ENCODE peak calls at places on chromosomes 5 and 9, in nine cellular contexts. F, M, J, W, Y, Z, I, E and R are unnamed samples.

GRCh38 chr5:142860291-142860690 is 90.1 kb downstream of the ARHGAP26 start:
- DNase-seq in W (no peak), I (no peak), J (no peak), Y (no peak), Z (no peak), F (no peak), E (no peak), M (no peak), R (no peak)

GRCh38 chr5:90909091-90909503 is 350.5 kb downstream of the ADGRV1 start:
- DNase-seq in W (peak; percentile 18), F (no peak), J (peak; percentile 48), Y (no peak), I (no peak), M (peak; percentile 19), Z (no peak), E (no peak), R (peak; percentile 16)

GRCh38 chr9:86837345-86837744 is 110.0 kb downstream of the GAS1 start:
- DNase-seq in J (no peak), I (no peak), E (no peak), W (no peak), M (no peak), F (no peak), Y (no peak), Z (no peak), R (no peak)

GRCh38 chr5:132655821-132656773 is 1.9 kb upstream of the IL13 start:
- DNase-seq in Z (peak; percentile 27), F (no peak), I (peak; percentile 5), M (no peak), J (no peak), W (no peak), E (peak; percentile 65), Y (peak; percentile 74), R (peak; percentile 8)

GRCh38 chr5:1521671-1522600 is 1.8 kb downstream of the LPCAT1 start:
- DNase-seq in E (peak; percentile 80), Z (peak; percentile 21), I (no peak), J (peak; percentile 70), M (peak; percentile 11), F (no peak), Y (peak; percentile 78), W (peak; percentile 11), R (peak; percentile 75)

GRCh38 chr9:9998491-9999287 is 614.1 kb downstream of the PTPRD start:
- DNase-seq in Y (peak; percentile 43), E (no peak), J (no peak), W (no peak), I (no peak), F (no peak), Z (no peak), M (no peak), R (no peak)

GRCh38 chr5:175887463-175887862 is 16.1 kb downstream of the CPLX2 start:
- DNase-seq in F (no peak), W (no peak), I (no peak), M (no peak), E (no peak), Z (no peak), J (no peak), Y (no peak), R (no peak)

GRCh38 chr5:118553662-118554061 is 434.7 kb downstream of the DTWD2 start:
- DNase-seq in J (peak; percentile 92), I (no peak), M (no peak), Y (peak; percentile 16), Z (no peak), W (peak; percentile 15), F (no peak), E (no peak), R (peak; percentile 52)

GRCh38 chr5:151255621-151256286 is 2.8 kb downstream of the GM2A start:
- DNase-seq in Y (peak; percentile 64), Z (no peak), M (no peak), I (no peak), F (no peak), W (no peak), J (no peak), E (no peak), R (no peak)
- H3K4me3 ChIP-seq in Y (no peak overlapping the region), Z (no peak overlapping the region), M (no peak overlapping the region), I (no peak overlapping the region), F (no peak overlapping the region), W (no peak overlapping the region), J (no peak overlapping the region), E (no peak overlapping the region), R (no peak overlapping the region)

GRCh38 chr9:14349141-14349817 is 35.3 kb upstream of the NFIB start:
- DNase-seq in I (no peak), Y (no peak), F (no peak), W (no peak), Z (no peak), J (peak; percentile 52), M (no peak), E (no peak), R (peak; percentile 55)
- H3K4me3 ChIP-seq in I (no peak overlapping the region), Y (no peak overlapping the region), F (peak overlapping the region; percentile 58), W (peak overlapping the region; percentile 47), Z (peak overlapping the region; percentile 46), J (peak overlapping the region; percentile 37), M (peak overlapping the region; percentile 28), E (peak overlapping the region; percentile 42), R (peak overlapping the region; percentile 19)

DNA sequence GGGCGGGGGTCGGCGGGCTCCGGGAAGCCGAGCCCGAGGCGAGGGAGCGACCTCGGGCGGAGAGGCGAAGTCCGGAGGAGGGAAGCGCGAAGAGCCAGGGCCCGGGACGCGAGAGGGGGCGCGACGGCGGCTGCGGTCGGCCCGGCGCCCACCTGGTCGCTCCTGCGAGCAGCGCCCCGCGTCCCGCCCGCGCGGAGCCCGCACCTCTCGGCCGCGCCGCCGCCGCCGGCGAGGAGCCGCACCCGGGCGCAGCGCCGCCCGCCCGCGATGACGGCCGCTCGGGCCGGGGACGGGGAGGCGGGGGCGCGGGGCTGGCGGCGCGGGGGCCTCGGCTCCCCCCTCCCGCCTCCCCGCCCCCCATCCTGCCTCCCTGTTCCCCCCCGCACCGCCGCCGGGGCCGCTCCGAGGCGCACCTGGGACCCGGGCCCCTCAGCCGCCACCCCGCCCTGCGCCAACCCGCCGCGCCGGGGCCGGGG is 2.6 kb downstream of the NR5A1 start:
- DNase-seq in W (no peak), Z (no peak), Y (no peak), M (no peak), J (no peak), I (no peak), E (no peak), F (no peak), R (no peak)
- H3K4me3 ChIP-seq in W (peak overlapping the region; percentile 26), Z (peak overlapping the region; percentile 2), Y (no peak overlapping the region), M (no peak overlapping the region), J (peak overlapping the region; percentile 17), I (no peak overlapping the region), E (no peak overlapping the region), F (peak overlapping the region; percentile 40), R (no peak overlapping the region)

DNA sequence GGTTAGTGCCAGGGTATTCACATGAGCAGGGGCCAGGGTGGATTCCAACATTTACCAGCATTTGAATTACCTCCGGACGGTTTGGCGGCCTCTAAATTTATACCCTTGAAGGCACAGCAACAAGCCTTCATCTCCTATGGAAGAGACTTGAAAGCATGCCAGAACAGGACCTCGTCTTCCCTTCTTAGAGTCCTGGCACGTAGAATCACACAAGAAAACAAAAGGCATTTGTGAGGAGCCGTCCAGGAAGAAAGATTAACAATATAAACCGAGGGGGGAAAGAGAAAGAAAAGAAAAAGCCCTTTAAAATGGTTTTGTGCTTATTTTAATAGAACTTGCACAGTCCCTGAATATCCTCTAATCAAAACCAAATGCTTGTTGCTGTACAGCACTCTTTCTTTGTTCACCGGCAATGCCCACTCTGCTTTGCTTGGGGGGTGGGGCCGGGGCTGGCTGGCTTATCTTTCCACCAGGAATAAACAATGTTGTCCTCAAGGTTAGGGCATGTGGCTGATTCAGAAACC is 575.8 kb upstream of the ZNF462 start:
- DNase-seq in Y (no peak), J (peak; percentile 18), E (no peak), W (no peak), F (no peak), I (no peak), M (peak; percentile 15), Z (peak; percentile 32), R (no peak)
- H3K4me3 ChIP-seq in Y (no peak overlapping the region), J (no peak overlapping the region), E (peak overlapping the region; percentile 30), W (peak overlapping the region; percentile 33), F (peak overlapping the region; percentile 25), I (no peak overlapping the region), M (no peak overlapping the region), Z (peak overlapping the region; percentile 17), R (no peak overlapping the region)

GRCh38 chr5:179619776-179620175 is 3.7 kb downstream of the HNRNPH1 start:
- DNase-seq in Y (no peak), E (no peak), I (no peak), J (no peak), Z (no peak), W (no peak), F (no peak), M (no peak), R (peak; percentile 58)
- H3K4me3 ChIP-seq in Y (peak overlapping the region; percentile 88), E (peak overlapping the region; percentile 92), I (peak overlapping the region; percentile 57), J (peak overlapping the region; percentile 79), Z (peak overlapping the region; percentile 100), W (peak overlapping the region; percentile 1), F (peak overlapping the region; percentile 97), M (no peak overlapping the region), R (peak overlapping the region; percentile 47)

GRCh38 chr9:14924821-14925220 is 14.6 kb upstream of the FREM1 start:
- DNase-seq in F (no peak), I (no peak), J (peak; percentile 93), Y (peak; percentile 16), W (no peak), M (no peak), E (no peak), Z (no peak), R (peak; percentile 51)
- H3K4me3 ChIP-seq in F (no peak overlapping the region), I (no peak overlapping the region), J (no peak overlapping the region), Y (no peak overlapping the region), W (no peak overlapping the region), M (peak overlapping the region; percentile 14), E (peak overlapping the region; percentile 1), Z (no peak overlapping the region), R (peak overlapping the region; percentile 25)